ENCODE peak calls at places on chromosomes 12 and 14, in six cellular contexts. H is bronchial epithelial cell, I is pancreas, S is brain microvascular endothelial cell, F is aorta, U is IMR-90. G is an unnamed sample.

GRCh38 chr14:99339551-99339950 is 67.6 kb upstream of the BCL11B start:
- DNase-seq in H (no peak), I (no peak), S (no peak), F (no peak), U (no peak), G (no peak)

GRCh38 chr12:109995366-109995702 is 834 bp downstream of the GIT2 start:
- DNase-seq in H (no peak), I (no peak), S (no peak), F (no peak), U (no peak), G (no peak)

GRCh38 chr12:31732926-31733548 is 4.2 kb upstream of the AMN1 start:
- DNase-seq in H (peak), I (no peak), S (peak), F (no peak), U (peak), G (peak)

GRCh38 chr14:93183596-93184317 is 940 bp downstream of the MOAP1 start:
- DNase-seq in H (no peak), I (no peak), S (no peak), F (no peak), U (no peak), G (no peak)

GRCh38 chr12:48985901-48986300 is 7.8 kb downstream of the WNT1 start:
- DNase-seq in H (no peak), I (no peak), S (no peak), F (no peak), U (no peak), G (no peak)

GRCh38 chr12:51392556-51393237 is 1.5 kb upstream of the GALNT6 start:
- DNase-seq in H (no peak), I (no peak), S (no peak), F (no peak), U (no peak), G (no peak)

GRCh38 chr14:34665785-34666425 is 36.0 kb upstream of the SNX6 start:
- DNase-seq in H (peak), I (no peak), S (peak), F (no peak), U (peak), G (no peak)

GRCh38 chr12:89824822-89825221 is 116.2 kb upstream of the ATP2B1 start:
- DNase-seq in H (no peak), I (no peak), S (no peak), F (no peak), U (no peak), G (no peak)

GRCh38 chr12:107992870-107993451 is 136.1 kb upstream of the WSCD2 start:
- DNase-seq in H (peak), I (no peak), S (peak), F (no peak), U (peak), G (no peak)

GRCh38 chr14:58865520-58866281 is 227.9 kb downstream of the DACT1 start:
- DNase-seq in H (no peak), I (no peak), S (peak), F (no peak), U (peak), G (no peak)

GRCh38 chr12:50234347-50234746 is 49.0 kb downstream of the LIMA1 start:
- DNase-seq in H (peak), I (no peak), S (peak), F (no peak), U (no peak), G (no peak)

GRCh38 chr14:95707327-95707726 is 6.6 kb downstream of the TCL1A start:
- DNase-seq in H (no peak), I (no peak), S (no peak), F (no peak), U (no peak), G (no peak)

GRCh38 chr12:65415826-65416225 is 137.3 kb downstream of the MSRB3 start:
- DNase-seq in H (no peak), I (no peak), S (peak), F (no peak), U (peak), G (peak)

GRCh38 chr12:1559729-1560128 is 34.7 kb downstream of the FBXL14 start:
- DNase-seq in H (no peak), I (no peak), S (no peak), F (no peak), U (no peak), G (no peak)

GRCh38 chr14:98963610-98964009 is 308.4 kb downstream of the BCL11B start:
- DNase-seq in H (no peak), I (no peak), S (no peak), F (no peak), U (no peak), G (no peak)

GRCh38 chr14:31060253-31060875 is 34.2 kb upstream of the STRN3 start:
- DNase-seq in H (peak), I (no peak), S (no peak), F (no peak), U (no peak), G (no peak)

GRCh38 chr12:20109667-20110066 is 258.7 kb upstream of the PDE3A start:
- DNase-seq in H (no peak), I (no peak), S (no peak), F (no peak), U (no peak), G (no peak)

GRCh38 chr12:48779869-48780268 is 9.0 kb downstream of the ADCY6 start:
- DNase-seq in H (no peak), I (no peak), S (peak), F (peak), U (peak), G (no peak)

GRCh38 chr14:72962829-72963312 is 36.6 kb downstream of the DCAF4 start:
- DNase-seq in H (peak), I (no peak), S (peak), F (no peak), U (peak), G (no peak)

GRCh38 chr12:6461401-6462233 is 8.9 kb downstream of the VAMP1 start:
- DNase-seq in H (peak), I (no peak), S (peak), F (peak), U (peak), G (no peak)
- H3K4me3 ChIP-seq in H (no peak), I (no peak), S (no peak), F (no peak), U (no peak), G (no peak)

GRCh38 chr12:64157610-64158009 is 64.5 kb downstream of the KICS2 start:
- DNase-seq in H (no peak), I (no peak), S (no peak), F (no peak), U (peak), G (no peak)

GRCh38 chr12:64160718-64161060 is 61.4 kb downstream of the KICS2 start:
- DNase-seq in H (peak), I (no peak), S (peak), F (no peak), U (peak), G (no peak)

GRCh38 chr12:64157110-64157509 is 65.0 kb downstream of the KICS2 start:
- DNase-seq in H (no peak), I (no peak), S (no peak), F (no peak), U (no peak), G (no peak)

GRCh38 chr12:64160021-64160717 is 61.9 kb downstream of the KICS2 start:
- DNase-seq in H (peak), I (no peak), S (no peak), F (no peak), U (no peak), G (no peak)
- H3K4me3 ChIP-seq in H (no peak), I (no peak), S (no peak), F (no peak), U (no peak), G (no peak)

GRCh38 chr14:23569443-23570151 is 2.0 kb upstream of the AP1G2 start:
- DNase-seq in H (peak), I (no peak), S (no peak), F (no peak), U (no peak), G (no peak)

GRCh38 chr14:23567186-23568020 is at the start of gene AP1G2:
- DNase-seq in H (peak), I (peak), S (peak), F (peak), U (peak), G (no peak)

GRCh38 chr14:23568600-23569310 is 1.2 kb upstream of the AP1G2 start:
- DNase-seq in H (no peak), I (no peak), S (no peak), F (no peak), U (no peak), G (no peak)

GRCh38 chr14:23566782-23567185 is 807 bp downstream of the AP1G2 start:
- DNase-seq in H (no peak), I (no peak), S (peak), F (no peak), U (no peak), G (no peak)

DNA sequence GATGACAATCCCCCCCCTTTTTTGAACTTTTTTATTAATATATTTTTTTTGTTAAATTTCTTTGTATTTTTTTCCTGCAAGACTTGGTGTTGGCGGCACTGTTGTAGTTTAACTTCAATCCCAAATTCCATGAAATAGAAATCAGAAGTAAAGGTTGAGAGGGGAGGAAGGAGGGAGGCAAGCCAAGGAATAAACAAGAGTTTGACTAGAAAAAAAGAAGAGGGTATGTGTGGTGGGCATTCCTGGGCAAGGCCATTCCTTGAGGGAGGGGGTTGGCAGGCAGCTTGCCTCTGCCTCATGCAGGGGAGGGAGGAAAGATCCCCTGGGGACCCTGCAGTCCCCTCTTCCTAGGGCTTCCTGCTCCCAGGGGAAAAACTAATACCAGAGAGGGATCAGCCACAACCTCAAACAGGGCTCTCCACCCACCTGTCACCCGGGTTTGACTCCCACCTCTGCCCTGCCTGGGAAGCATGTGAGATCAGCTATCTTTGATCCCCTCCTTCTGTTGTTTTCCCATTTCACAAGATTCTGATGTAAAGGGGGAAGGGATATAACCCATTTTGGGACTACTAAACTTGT is 519 bp upstream of the AP1G2 start:
- DNase-seq in H (no peak), I (no peak), S (no peak), F (no peak), U (no peak), G (no peak)
- H3K4me3 ChIP-seq in H (peak), I (peak), S (no peak), F (no peak), U (peak), G (peak)

GRCh38 chr14:38256358-38256840 is 506 bp upstream of the CLEC14A start:
- DNase-seq in H (no peak), I (no peak), S (peak), F (no peak), U (peak), G (no peak)

GRCh38 chr14:38255673-38256357 is at the start of gene CLEC14A:
- DNase-seq in H (no peak), I (peak), S (no peak), F (peak), U (no peak), G (no peak)

GRCh38 chr14:38255408-38255672 is 553 bp downstream of the CLEC14A start:
- DNase-seq in H (no peak), I (peak), S (no peak), F (peak), U (no peak), G (no peak)

GRCh38 chr14:38252066-38252710 is 3.7 kb downstream of the CLEC14A start:
- DNase-seq in H (no peak), I (no peak), S (no peak), F (no peak), U (no peak), G (no peak)

GRCh38 chr14:38254565-38255407 is 1.1 kb downstream of the CLEC14A start:
- DNase-seq in H (no peak), I (peak), S (no peak), F (peak), U (no peak), G (no peak)
- H3K4me3 ChIP-seq in H (no peak), I (peak), S (peak), F (peak), U (peak), G (no peak)

GRCh38 chr12:6602526-6602925 is 4.7 kb downstream of the CHD4 start:
- DNase-seq in H (no peak), I (no peak), S (no peak), F (no peak), U (no peak), G (no peak)
- H3K4me3 ChIP-seq in H (no peak), I (no peak), S (no peak), F (no peak), U (no peak), G (no peak)

GRCh38 chr12:54420766-54421144 is 1.7 kb upstream of the ITGA5 start:
- DNase-seq in H (no peak), I (no peak), S (no peak), F (no peak), U (no peak), G (no peak)
- H3K4me3 ChIP-seq in H (no peak), I (no peak), S (no peak), F (no peak), U (no peak), G (no peak)

DNA sequence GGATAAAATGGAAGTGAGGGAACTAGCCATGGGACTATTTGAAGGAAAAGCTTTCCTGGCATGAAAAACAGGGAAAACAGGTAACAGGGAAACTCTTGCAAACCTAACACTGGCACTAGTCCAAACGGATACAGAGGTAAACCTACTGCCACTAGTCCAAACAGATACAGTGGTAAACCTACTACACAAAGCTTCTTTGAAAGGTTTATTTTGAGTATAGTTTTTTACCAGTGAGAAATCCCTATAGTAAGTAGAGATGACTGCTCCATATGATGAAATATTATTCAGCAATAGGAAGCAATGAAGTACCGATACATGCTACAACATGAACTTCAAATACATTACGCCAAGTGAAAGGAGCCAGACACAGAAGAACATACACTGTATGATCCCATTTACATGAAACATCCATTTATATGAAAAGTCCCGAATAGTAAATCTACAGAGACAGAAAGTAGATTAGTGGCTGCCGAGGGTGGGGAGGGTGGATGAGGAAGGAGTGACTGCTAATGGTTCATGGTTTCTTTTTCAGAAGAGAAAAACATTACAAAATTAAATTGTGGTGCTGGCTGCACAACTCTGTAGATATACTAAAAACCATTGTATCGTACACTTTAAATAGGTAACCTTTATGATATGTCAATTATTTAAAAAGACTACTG is 25.5 kb downstream of the SPTLC2 start:
- DNase-seq in H (peak), I (no peak), S (no peak), F (no peak), U (no peak), G (no peak)
- H3K4me3 ChIP-seq in H (no peak), I (no peak), S (no peak), F (no peak), U (no peak), G (no peak)

DNA sequence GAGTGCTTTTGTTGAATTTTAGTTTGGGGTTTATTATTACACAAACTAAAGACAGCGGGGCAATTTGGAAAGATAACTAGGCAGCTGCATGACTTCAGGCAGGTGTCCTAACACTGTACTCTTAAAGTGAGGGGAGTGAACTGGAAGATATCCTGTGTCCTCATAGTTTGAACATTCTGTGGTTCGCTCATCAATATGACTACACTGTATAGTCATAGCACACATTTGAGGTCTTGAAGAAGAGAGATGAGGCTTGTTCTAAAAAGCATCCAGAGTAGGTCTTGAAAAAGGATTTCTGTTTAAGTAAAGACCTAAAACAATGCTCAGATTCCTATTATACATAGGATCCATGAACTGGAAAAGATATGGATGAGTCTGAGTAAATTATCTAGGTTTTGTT is 1.8 kb upstream of the MAP3K9 start:
- DNase-seq in H (peak), I (no peak), S (no peak), F (no peak), U (peak), G (no peak)
- H3K4me3 ChIP-seq in H (peak), I (no peak), S (no peak), F (no peak), U (no peak), G (peak)

G was measured in epithelial cell of proximal tubule.